ENCODE peak calls at places on chromosomes 5 and 9, in seven cellular contexts. I is fibroblast of lung, S is MG63, X is left ventricle myocardium inferior, V is kidney epithelial cell, B is mesenchymal stem cell, W is GM23338. M is an unnamed sample.

GRCh38 chr9:89022071-89022721 is 30.9 kb downstream of the S1PR3 start:
- DNase-seq in W (peak; percentile 23), S (no peak), X (no peak), B (peak; percentile 81), V (peak; percentile 14), I (peak; percentile 59), M (no peak)

GRCh38 chr9:101840694-101841188 is 102.3 kb upstream of the GRIN3A start:
- DNase-seq in W (no peak), I (no peak), V (no peak), B (no peak), X (no peak), S (no peak), M (no peak)

GRCh38 chr5:68505917-68506860 is 290.6 kb downstream of the PIK3R1 start:
- DNase-seq in S (peak; percentile 4), I (peak; percentile 79), W (no peak), X (no peak), V (peak; percentile 44), B (peak; percentile 77), M (no peak)

GRCh38 chr5:177194278-177194677 is 60.7 kb downstream of the NSD1 start:
- DNase-seq in I (peak; percentile 88), W (peak; percentile 37), S (peak; percentile 80), X (no peak), B (peak; percentile 96), V (peak; percentile 94), M (no peak)

GRCh38 chr9:128642675-128643074 is 14.0 kb downstream of the DYNC2I2 start:
- DNase-seq in X (no peak), V (no peak), B (no peak), I (no peak), S (no peak), W (no peak), M (no peak)

GRCh38 chr5:36788365-36788764 is 88.2 kb upstream of the NIPBL start:
- DNase-seq in V (no peak), S (no peak), B (no peak), I (no peak), X (no peak), W (no peak), M (no peak)

GRCh38 chr5:62600560-62601252 is 22.1 kb downstream of the LRRC70 start:
- DNase-seq in V (no peak), S (no peak), I (no peak), B (no peak), W (no peak), X (no peak), M (no peak)

GRCh38 chr5:80254767-80255424 is 952 bp downstream of the SERINC5 start:
- DNase-seq in W (no peak), I (peak; percentile 25), V (no peak), B (peak; percentile 56), X (no peak), S (no peak), M (peak; percentile 36)

GRCh38 chr5:97044057-97044456 is 98.4 kb downstream of the LIX1 start:
- DNase-seq in B (peak; percentile 6), I (peak; percentile 9), S (peak; percentile 33), W (peak; percentile 90), X (peak; percentile 17), V (no peak), M (peak; percentile 31)

GRCh38 chr5:157283434-157283833 is 17.5 kb downstream of the CYFIP2 start:
- DNase-seq in V (no peak), S (no peak), X (no peak), W (no peak), B (no peak), I (no peak), M (no peak)

GRCh38 chr5:14676320-14676719 is 11.8 kb downstream of the OTULIN start:
- DNase-seq in X (no peak), V (peak; percentile 57), W (no peak), S (peak; percentile 86), I (peak; percentile 68), B (peak; percentile 51), M (no peak)

GRCh38 chr5:140403613-140404012 is 2.0 kb downstream of the ANKHD1 start:
- DNase-seq in S (no peak), B (no peak), I (no peak), X (no peak), V (no peak), W (no peak), M (no peak)
- H3K4me3 ChIP-seq in S (peak overlapping the region; percentile 94), B (no peak overlapping the region), I (no peak overlapping the region), X (peak overlapping the region; percentile 89), V (peak overlapping the region; percentile 91), W (peak overlapping the region; percentile 60), M (no peak overlapping the region)

GRCh38 chr9:109534151-109534550 is 36.0 kb upstream of the PTPN3 start:
- DNase-seq in B (no peak), X (no peak), V (no peak), W (no peak), S (no peak), I (no peak), M (no peak)
- H3K36me3 ChIP-seq in B (no peaks in the 10 kb centered on the region), X (no peaks in the 10 kb centered on the region), V (no peaks in the 10 kb centered on the region), W (no peaks in the 10 kb centered on the region), S (no peaks in the 10 kb centered on the region), I (no peaks in the 10 kb centered on the region), M (no peaks in the 10 kb centered on the region)

DNA sequence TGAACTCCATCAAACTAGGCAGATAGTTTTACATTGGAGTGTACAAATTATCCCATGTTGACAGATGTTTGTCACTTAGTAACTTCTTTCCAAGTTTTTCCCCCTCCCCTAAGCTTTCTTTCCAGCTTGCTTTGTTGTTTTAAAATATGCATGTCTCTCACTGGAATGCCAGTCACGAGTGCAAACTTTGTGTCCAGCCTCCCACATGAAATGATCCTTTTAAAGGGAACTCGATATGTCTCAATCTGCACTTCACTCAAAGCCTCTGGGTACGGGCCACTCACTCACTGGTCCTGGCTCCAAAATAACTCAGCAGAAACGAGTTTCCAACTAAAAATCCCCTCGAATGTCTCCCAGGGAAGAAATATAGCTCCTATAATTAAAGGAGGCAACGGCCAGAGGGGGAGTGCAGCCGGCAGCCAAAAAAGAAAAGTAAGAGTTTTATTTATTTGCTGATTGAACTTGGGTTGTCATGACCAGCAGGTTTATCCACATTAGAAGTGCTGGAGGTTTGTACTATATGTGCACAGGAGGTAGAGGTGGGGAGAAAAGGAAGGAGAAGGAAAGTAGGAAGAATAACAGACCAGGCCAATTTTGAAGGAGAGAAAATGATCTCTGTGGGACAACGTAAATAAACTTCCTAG is 17.5 kb downstream of the NR2F1 start:
- DNase-seq in V (no peak), W (no peak), I (peak; percentile 83), S (no peak), B (peak; percentile 30), X (no peak), M (no peak)
- H3K27me3 ChIP-seq in V (peaks cover 13% of the 10 kb centered on the region), W (peaks cover 100% of the 10 kb centered on the region), I (no peaks in the 10 kb centered on the region), S (no peaks in the 10 kb centered on the region), B (peaks cover 83% of the 10 kb centered on the region), X (peaks cover 100% of the 10 kb centered on the region), M (peaks cover 100% of the 10 kb centered on the region)

GRCh38 chr5:544675-545330 is 20.6 kb upstream of the SLC9A3 start:
- DNase-seq in X (peak; percentile 6), B (no peak), W (no peak), V (no peak), I (no peak), S (no peak), M (no peak)

GRCh38 chr5:542693-543311 is 18.6 kb upstream of the SLC9A3 start:
- DNase-seq in X (peak; percentile 11), V (no peak), B (no peak), S (no peak), W (no peak), I (no peak), M (no peak)

GRCh38 chr5:543755-544674 is 19.8 kb upstream of the SLC9A3 start:
- DNase-seq in I (no peak), X (peak; percentile 44), V (no peak), B (no peak), S (no peak), W (no peak), M (no peak)

GRCh38 chr5:541888-542692 is 17.8 kb upstream of the SLC9A3 start:
- DNase-seq in W (no peak), S (no peak), V (no peak), X (peak; percentile 12), I (no peak), B (no peak), M (no peak)

DNA sequence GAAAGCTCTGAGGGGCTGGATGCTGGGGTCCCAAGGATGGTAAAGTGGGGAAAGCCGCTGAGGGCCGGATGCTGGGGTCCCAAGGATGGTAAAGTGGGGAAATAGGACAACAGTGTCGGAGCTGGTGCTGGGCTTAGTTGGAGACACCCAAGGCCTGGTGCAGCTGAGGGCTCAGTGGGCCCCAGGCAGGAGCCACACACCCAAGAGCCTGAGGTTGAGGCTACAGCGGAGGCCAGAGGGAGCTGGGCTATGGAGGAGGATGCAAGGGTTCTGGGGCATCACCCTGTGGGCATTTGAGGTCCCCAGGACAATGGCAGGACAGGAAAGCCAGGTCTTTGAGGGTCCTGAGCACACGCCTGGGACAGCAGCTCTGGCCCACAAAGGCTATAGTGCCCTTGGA is 19.1 kb upstream of the SLC9A3 start:
- DNase-seq in V (no peak), S (no peak), X (no peak), W (no peak), B (no peak), I (no peak), M (no peak)
- H3K4me3 ChIP-seq in V (no peak overlapping the region), S (no peak overlapping the region), X (no peak overlapping the region), W (no peak overlapping the region), B (no peak overlapping the region), I (no peak overlapping the region), M (no peak overlapping the region)

DNA sequence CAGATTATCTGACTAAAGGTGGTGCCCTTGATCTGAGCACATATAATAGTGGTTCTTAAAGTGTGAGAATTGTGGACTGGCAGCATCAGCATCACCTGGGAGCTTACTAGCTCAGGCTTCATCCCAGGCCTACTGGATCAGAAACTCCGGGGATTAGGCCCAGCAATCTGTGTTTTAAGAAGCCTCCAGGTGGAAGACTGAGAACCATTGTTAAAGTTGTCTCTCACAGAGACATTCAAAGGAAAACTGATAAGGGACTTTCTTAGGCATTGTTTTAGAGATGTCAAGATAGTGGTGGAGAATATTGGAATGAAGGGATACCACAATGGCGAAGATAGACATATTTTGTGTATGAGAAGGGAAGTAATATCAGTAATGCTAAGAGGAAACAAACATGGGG is 59.5 kb downstream of the STX17 start:
- DNase-seq in S (no peak), V (no peak), W (no peak), B (no peak), I (no peak), X (no peak), M (no peak)
- H3K36me3 ChIP-seq in S (peaks cover 2% of the 10 kb centered on the region), V (no peaks in the 10 kb centered on the region), W (no peaks in the 10 kb centered on the region), B (peaks cover 63% of the 10 kb centered on the region), I (no peaks in the 10 kb centered on the region), X (peaks cover 44% of the 10 kb centered on the region), M (no peaks in the 10 kb centered on the region)

DNA sequence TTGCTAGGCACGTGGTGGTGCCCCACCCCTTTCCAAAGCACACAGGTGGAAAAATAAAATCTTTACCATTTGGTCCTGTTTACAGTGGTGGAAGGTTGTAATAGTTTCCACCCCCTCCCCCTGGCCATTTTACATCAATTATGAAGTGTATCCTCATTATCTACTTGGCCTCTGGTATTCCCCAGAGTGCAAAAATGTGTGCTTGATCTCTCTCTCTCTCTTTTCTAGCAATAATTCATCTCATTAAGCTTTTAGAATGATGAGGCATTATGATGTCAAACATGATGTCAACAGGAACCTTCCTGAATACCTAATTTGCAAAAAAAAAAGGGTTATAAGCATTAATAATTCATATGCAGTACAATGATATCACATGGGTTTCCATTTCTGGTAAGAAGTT is 3.1 kb downstream of the PDE8B start:
- DNase-seq in I (no peak), S (no peak), V (no peak), X (no peak), W (no peak), B (no peak), M (no peak)
- H3K27me3 ChIP-seq in I (peaks cover 29% of the 10 kb centered on the region), S (peaks cover 5% of the 10 kb centered on the region), V (peaks cover 31% of the 10 kb centered on the region), X (peaks cover 80% of the 10 kb centered on the region), W (peaks cover 60% of the 10 kb centered on the region), B (peaks cover 57% of the 10 kb centered on the region), M (peaks cover 36% of the 10 kb centered on the region)

GRCh38 chr9:76873821-76874220 is 32.1 kb downstream of the PRUNE2 start:
- DNase-seq in I (no peak), X (no peak), S (no peak), W (no peak), B (no peak), V (no peak), M (no peak)
- H3K4me3 ChIP-seq in I (no peak overlapping the region), X (no peak overlapping the region), S (no peak overlapping the region), W (no peak overlapping the region), B (no peak overlapping the region), V (no peak overlapping the region), M (no peak overlapping the region)

M was measured in H7.